ENCODE peak calls at places on chromosomes 11 and 22, in ten cellular contexts. X is posterior cingulate gyrus; Y is A172; O is EL; J is effector memory CD8-positive, alpha-beta T cell; E is fibroblast of pulmonary artery; V is cardiac septum; L is ELF-1; D is nucleus accumbens; W is MM.1S. U is an unnamed sample.

GRCh38 chr22:25746012-25746373 is 4.0 kb downstream of the MYO18B start:
- DNase-seq in L (no peak), V (no peak), O (peak), J (no peak), Y (peak), X (no peak), D (no peak), E (peak), W (no peak), U (no peak)

GRCh38 chr11:43546561-43547410 is 133.8 kb upstream of the HSD17B12 start:
- DNase-seq in L (no peak), W (no peak), D (no peak), X (peak), Y (no peak), E (no peak), J (no peak), V (no peak), O (no peak), U (no peak)

GRCh38 chr22:44702479-44703219 is 645 bp downstream of the PRR5 start:
- DNase-seq in W (no peak), Y (no peak), O (peak), L (peak), J (peak), D (no peak), E (peak), X (peak), V (no peak), U (peak)

GRCh38 chr11:77324508-77324907 is 23.0 kb upstream of the GDPD4 start:
- DNase-seq in E (no peak), L (no peak), X (no peak), Y (no peak), W (no peak), O (no peak), J (no peak), V (no peak), D (no peak), U (no peak)

GRCh38 chr22:23353696-23354095 is 173.4 kb downstream of the BCR start:
- DNase-seq in V (no peak), O (no peak), W (no peak), L (no peak), D (no peak), Y (no peak), X (no peak), J (no peak), E (no peak), U (no peak)

GRCh38 chr11:57764527-57764926 is 2.9 kb downstream of the CTNND1 start:
- DNase-seq in J (no peak), D (no peak), E (no peak), X (no peak), Y (no peak), W (no peak), L (no peak), V (no peak), O (no peak), U (no peak)

GRCh38 chr11:102007567-102008437 is 39.4 kb upstream of the CFAP300 start:
- DNase-seq in X (no peak), V (no peak), D (no peak), L (no peak), J (no peak), O (peak), E (peak), Y (peak), W (peak), U (peak)

GRCh38 chr11:2315395-2316168 is 13.8 kb downstream of the TSPAN32 start:
- DNase-seq in E (no peak), V (peak), X (peak), W (no peak), D (no peak), Y (no peak), J (no peak), L (no peak), O (no peak), U (no peak)

GRCh38 chr11:26245046-26245445 is 86.9 kb upstream of the ANO3 start:
- DNase-seq in L (no peak), W (no peak), D (no peak), X (no peak), J (no peak), O (no peak), Y (no peak), E (peak), V (no peak), U (no peak)

GRCh38 chr11:81907996-81908395 is 825.7 kb downstream of the FAM181B start:
- DNase-seq in E (no peak), O (no peak), D (no peak), J (no peak), W (no peak), L (no peak), Y (no peak), V (no peak), X (no peak), U (no peak)

GRCh38 chr22:47328550-47329243 is 566.2 kb downstream of the TBC1D22A start:
- DNase-seq in D (no peak), Y (peak), O (peak), J (no peak), L (peak), W (no peak), E (peak), V (no peak), X (no peak), U (no peak)

GRCh38 chr11:37248145-37248544 is 650.1 kb upstream of the RAG2 start:
- DNase-seq in W (no peak), J (no peak), D (no peak), V (no peak), X (no peak), L (no peak), E (no peak), Y (no peak), O (no peak), U (no peak)

GRCh38 chr22:50621491-50621880 is 6.5 kb downstream of the ARSA start:
- DNase-seq in W (peak), J (peak), L (no peak), E (no peak), D (no peak), Y (no peak), V (peak), O (no peak), X (no peak), U (peak)

GRCh38 chr11:43930868-43931716 is 11.3 kb upstream of the C11orf96 start:
- DNase-seq in E (peak), W (peak), D (no peak), X (no peak), V (no peak), O (no peak), Y (no peak), J (no peak), L (no peak), U (peak)

GRCh38 chr11:2325719-2326118 is 23.9 kb downstream of the TSPAN32 start:
- DNase-seq in W (no peak), L (no peak), Y (peak), D (no peak), V (peak), X (no peak), E (peak), O (peak), J (no peak), U (no peak)

GRCh38 chr11:57597971-57598830 is 716 bp downstream of the SERPING1 start:
- DNase-seq in W (no peak), V (peak), E (peak), X (peak), J (no peak), Y (no peak), D (peak), O (peak), L (peak), U (no peak)

GRCh38 chr11:95135155-95135554 is 45.5 kb downstream of the ENDOD1 start:
- DNase-seq in O (no peak), L (no peak), X (no peak), V (no peak), J (no peak), W (no peak), E (no peak), Y (no peak), D (no peak), U (no peak)